ENCODE peak calls at places on chromosomes 16 and 17, in ten cellular contexts. One of them, this sample, is unnamed.

GRCh38 chr17:2706911-2707510 is 4.6 kb downstream of the CLUH start:
- DNase-seq in DND-41: no peak
- DNase-seq in midbrain: no peak
- DNase-seq in endothelial cell: no peak
- DNase-seq in adipocyte: no peak
- DNase-seq in activated T-cell treated with anti-CD3 and anti-CD28 coated beads for 48 hours: no peak
- DNase-seq in CD4-positive, CD25-positive, alpha-beta regulatory T cell: no peak
- DNase-seq in HT1080: no peak
- DNase-seq in T-helper 2 cell: no peak
- DNase-seq in colonic mucosa: no peak
- DNase-seq in this sample: no peak

GRCh38 chr16:82888616-82889015 is 261.8 kb downstream of the CDH13 start:
- DNase-seq in DND-41: no peak
- DNase-seq in midbrain: no peak
- DNase-seq in endothelial cell: no peak
- DNase-seq in adipocyte: peak
- DNase-seq in activated T-cell treated with anti-CD3 and anti-CD28 coated beads for 48 hours: no peak
- DNase-seq in CD4-positive, CD25-positive, alpha-beta regulatory T cell: no peak
- DNase-seq in HT1080: no peak
- DNase-seq in T-helper 2 cell: no peak
- DNase-seq in colonic mucosa: peak
- DNase-seq in this sample: no peak

GRCh38 chr17:30921544-30922196 is at the start of gene ADAP2:
- DNase-seq in DND-41: no peak
- DNase-seq in midbrain: peak
- DNase-seq in endothelial cell: peak
- DNase-seq in adipocyte: peak
- DNase-seq in activated T-cell treated with anti-CD3 and anti-CD28 coated beads for 48 hours: no peak
- DNase-seq in CD4-positive, CD25-positive, alpha-beta regulatory T cell: no peak
- DNase-seq in HT1080: no peak
- DNase-seq in T-helper 2 cell: no peak
- DNase-seq in colonic mucosa: peak
- DNase-seq in this sample: no peak

GRCh38 chr16:21971856-21972255 is 18.7 kb downstream of the UQCRC2 start:
- DNase-seq in DND-41: no peak
- DNase-seq in midbrain: no peak
- DNase-seq in endothelial cell: no peak
- DNase-seq in adipocyte: no peak
- DNase-seq in activated T-cell treated with anti-CD3 and anti-CD28 coated beads for 48 hours: no peak
- DNase-seq in CD4-positive, CD25-positive, alpha-beta regulatory T cell: no peak
- DNase-seq in HT1080: no peak
- DNase-seq in T-helper 2 cell: no peak
- DNase-seq in colonic mucosa: no peak
- DNase-seq in this sample: no peak

GRCh38 chr16:66899310-66899944 is 19.1 kb downstream of the PDP2 start:
- DNase-seq in DND-41: no peak
- DNase-seq in midbrain: no peak
- DNase-seq in endothelial cell: no peak
- DNase-seq in adipocyte: peak
- DNase-seq in activated T-cell treated with anti-CD3 and anti-CD28 coated beads for 48 hours: no peak
- DNase-seq in CD4-positive, CD25-positive, alpha-beta regulatory T cell: no peak
- DNase-seq in HT1080: peak
- DNase-seq in T-helper 2 cell: no peak
- DNase-seq in colonic mucosa: no peak
- DNase-seq in this sample: peak

GRCh38 chr17:40363480-40363838 is 1.1 kb downstream of the GJD3 start:
- DNase-seq in DND-41: no peak
- DNase-seq in midbrain: no peak
- DNase-seq in endothelial cell: no peak
- DNase-seq in adipocyte: peak
- DNase-seq in activated T-cell treated with anti-CD3 and anti-CD28 coated beads for 48 hours: no peak
- DNase-seq in CD4-positive, CD25-positive, alpha-beta regulatory T cell: no peak
- DNase-seq in HT1080: no peak
- DNase-seq in T-helper 2 cell: no peak
- DNase-seq in colonic mucosa: no peak
- DNase-seq in this sample: no peak

GRCh38 chr17:61862105-61862574 is 1.2 kb downstream of the BRIP1 start:
- DNase-seq in DND-41: no peak
- DNase-seq in midbrain: no peak
- DNase-seq in endothelial cell: no peak
- DNase-seq in adipocyte: peak
- DNase-seq in activated T-cell treated with anti-CD3 and anti-CD28 coated beads for 48 hours: no peak
- DNase-seq in CD4-positive, CD25-positive, alpha-beta regulatory T cell: no peak
- DNase-seq in HT1080: peak
- DNase-seq in T-helper 2 cell: no peak
- DNase-seq in colonic mucosa: no peak
- DNase-seq in this sample: no peak

GRCh38 chr16:56910654-56911539 is 21.0 kb upstream of the HERPUD1 start:
- DNase-seq in DND-41: peak
- DNase-seq in midbrain: no peak
- DNase-seq in endothelial cell: no peak
- DNase-seq in adipocyte: peak
- DNase-seq in activated T-cell treated with anti-CD3 and anti-CD28 coated beads for 48 hours: peak
- DNase-seq in CD4-positive, CD25-positive, alpha-beta regulatory T cell: no peak
- DNase-seq in HT1080: peak
- DNase-seq in T-helper 2 cell: no peak
- DNase-seq in colonic mucosa: no peak
- DNase-seq in this sample: peak

GRCh38 chr17:74485012-74485743 is 18.7 kb downstream of the CD300A start:
- DNase-seq in DND-41: no peak
- DNase-seq in midbrain: no peak
- DNase-seq in endothelial cell: no peak
- DNase-seq in adipocyte: no peak
- DNase-seq in activated T-cell treated with anti-CD3 and anti-CD28 coated beads for 48 hours: no peak
- DNase-seq in CD4-positive, CD25-positive, alpha-beta regulatory T cell: no peak
- DNase-seq in HT1080: no peak
- DNase-seq in T-helper 2 cell: no peak
- DNase-seq in colonic mucosa: no peak
- DNase-seq in this sample: no peak

GRCh38 chr17:60744355-60744958 is 66.8 kb downstream of the BCAS3 start:
- DNase-seq in DND-41: no peak
- DNase-seq in midbrain: no peak
- DNase-seq in endothelial cell: no peak
- DNase-seq in adipocyte: peak
- DNase-seq in activated T-cell treated with anti-CD3 and anti-CD28 coated beads for 48 hours: no peak
- DNase-seq in CD4-positive, CD25-positive, alpha-beta regulatory T cell: no peak
- DNase-seq in HT1080: no peak
- DNase-seq in T-helper 2 cell: no peak
- DNase-seq in colonic mucosa: no peak
- DNase-seq in this sample: no peak

GRCh38 chr17:69581061-69581955 is 166.8 kb downstream of the MAP2K6 start:
- DNase-seq in DND-41: peak
- DNase-seq in midbrain: no peak
- DNase-seq in endothelial cell: peak
- DNase-seq in adipocyte: no peak
- DNase-seq in activated T-cell treated with anti-CD3 and anti-CD28 coated beads for 48 hours: no peak
- DNase-seq in CD4-positive, CD25-positive, alpha-beta regulatory T cell: peak
- DNase-seq in HT1080: no peak
- DNase-seq in T-helper 2 cell: peak
- DNase-seq in colonic mucosa: no peak
- DNase-seq in this sample: no peak

GRCh38 chr16:8026450-8026849 is 563.9 kb downstream of the TMEM114 start:
- DNase-seq in DND-41: peak
- DNase-seq in midbrain: no peak
- DNase-seq in endothelial cell: peak
- DNase-seq in adipocyte: no peak
- DNase-seq in activated T-cell treated with anti-CD3 and anti-CD28 coated beads for 48 hours: no peak
- DNase-seq in CD4-positive, CD25-positive, alpha-beta regulatory T cell: no peak
- DNase-seq in HT1080: peak
- DNase-seq in T-helper 2 cell: no peak
- DNase-seq in colonic mucosa: no peak
- DNase-seq in this sample: no peak

GRCh38 chr17:17096438-17097178 is 54.4 kb downstream of the MPRIP start:
- DNase-seq in DND-41: no peak
- DNase-seq in midbrain: no peak
- DNase-seq in endothelial cell: no peak
- DNase-seq in adipocyte: peak
- DNase-seq in activated T-cell treated with anti-CD3 and anti-CD28 coated beads for 48 hours: no peak
- DNase-seq in CD4-positive, CD25-positive, alpha-beta regulatory T cell: no peak
- DNase-seq in HT1080: peak
- DNase-seq in T-helper 2 cell: no peak
- DNase-seq in colonic mucosa: no peak
- DNase-seq in this sample: no peak

GRCh38 chr17:19390951-19391350 is 4.0 kb upstream of the MFAP4 start:
- DNase-seq in DND-41: no peak
- DNase-seq in midbrain: no peak
- DNase-seq in endothelial cell: no peak
- DNase-seq in adipocyte: no peak
- DNase-seq in activated T-cell treated with anti-CD3 and anti-CD28 coated beads for 48 hours: no peak
- DNase-seq in CD4-positive, CD25-positive, alpha-beta regulatory T cell: no peak
- DNase-seq in HT1080: no peak
- DNase-seq in T-helper 2 cell: no peak
- DNase-seq in colonic mucosa: no peak
- DNase-seq in this sample: no peak

GRCh38 chr17:63476857-63477470 is at the start of gene ACE:
- DNase-seq in DND-41: peak
- DNase-seq in midbrain: no peak
- DNase-seq in endothelial cell: peak
- DNase-seq in adipocyte: peak
- DNase-seq in activated T-cell treated with anti-CD3 and anti-CD28 coated beads for 48 hours: peak
- DNase-seq in CD4-positive, CD25-positive, alpha-beta regulatory T cell: no peak
- DNase-seq in HT1080: no peak
- DNase-seq in T-helper 2 cell: peak
- DNase-seq in colonic mucosa: peak
- DNase-seq in this sample: no peak

GRCh38 chr16:9370071-9370491 is 278.6 kb downstream of the HAPSTR1 start:
- DNase-seq in DND-41: no peak
- DNase-seq in midbrain: no peak
- DNase-seq in endothelial cell: no peak
- DNase-seq in adipocyte: no peak
- DNase-seq in activated T-cell treated with anti-CD3 and anti-CD28 coated beads for 48 hours: no peak
- DNase-seq in CD4-positive, CD25-positive, alpha-beta regulatory T cell: no peak
- DNase-seq in HT1080: no peak
- DNase-seq in T-helper 2 cell: no peak
- DNase-seq in colonic mucosa: peak
- DNase-seq in this sample: no peak

GRCh38 chr17:40813804-40814203 is 8.6 kb downstream of the KRT10 start:
- DNase-seq in DND-41: no peak
- DNase-seq in midbrain: no peak
- DNase-seq in endothelial cell: no peak
- DNase-seq in adipocyte: peak
- DNase-seq in activated T-cell treated with anti-CD3 and anti-CD28 coated beads for 48 hours: no peak
- DNase-seq in CD4-positive, CD25-positive, alpha-beta regulatory T cell: no peak
- DNase-seq in HT1080: peak
- DNase-seq in T-helper 2 cell: no peak
- DNase-seq in colonic mucosa: no peak
- DNase-seq in this sample: no peak

GRCh38 chr17:61314368-61315078 is 85.1 kb upstream of the TBX2 start:
- DNase-seq in DND-41: no peak
- DNase-seq in midbrain: peak
- DNase-seq in endothelial cell: no peak
- DNase-seq in adipocyte: peak
- DNase-seq in activated T-cell treated with anti-CD3 and anti-CD28 coated beads for 48 hours: no peak
- DNase-seq in CD4-positive, CD25-positive, alpha-beta regulatory T cell: no peak
- DNase-seq in HT1080: no peak
- DNase-seq in T-helper 2 cell: no peak
- DNase-seq in colonic mucosa: no peak
- DNase-seq in this sample: no peak

GRCh38 chr16:55542459-55543082 is 23.9 kb upstream of the CAPNS2 start:
- DNase-seq in DND-41: no peak
- DNase-seq in midbrain: no peak
- DNase-seq in endothelial cell: no peak
- DNase-seq in adipocyte: peak
- DNase-seq in activated T-cell treated with anti-CD3 and anti-CD28 coated beads for 48 hours: no peak
- DNase-seq in CD4-positive, CD25-positive, alpha-beta regulatory T cell: no peak
- DNase-seq in HT1080: peak
- DNase-seq in T-helper 2 cell: peak
- DNase-seq in colonic mucosa: no peak
- DNase-seq in this sample: no peak

GRCh38 chr16:19389246-19389645 is 28.4 kb upstream of the TMC5 start:
- DNase-seq in DND-41: peak
- DNase-seq in midbrain: no peak
- DNase-seq in endothelial cell: peak
- DNase-seq in adipocyte: peak
- DNase-seq in activated T-cell treated with anti-CD3 and anti-CD28 coated beads for 48 hours: peak
- DNase-seq in CD4-positive, CD25-positive, alpha-beta regulatory T cell: no peak
- DNase-seq in HT1080: peak
- DNase-seq in T-helper 2 cell: peak
- DNase-seq in colonic mucosa: peak
- DNase-seq in this sample: peak

GRCh38 chr17:56083475-56083874 is 69.8 kb upstream of the ANKFN1 start:
- DNase-seq in DND-41: no peak
- DNase-seq in midbrain: no peak
- DNase-seq in endothelial cell: no peak
- DNase-seq in adipocyte: no peak
- DNase-seq in activated T-cell treated with anti-CD3 and anti-CD28 coated beads for 48 hours: no peak
- DNase-seq in CD4-positive, CD25-positive, alpha-beta regulatory T cell: no peak
- DNase-seq in HT1080: no peak
- DNase-seq in T-helper 2 cell: no peak
- DNase-seq in colonic mucosa: no peak
- DNase-seq in this sample: no peak

GRCh38 chr17:19647697-19648474 is 665 bp upstream of the ALDH3A2 start:
- DNase-seq in DND-41: no peak
- DNase-seq in midbrain: peak
- DNase-seq in endothelial cell: peak
- DNase-seq in adipocyte: peak
- DNase-seq in activated T-cell treated with anti-CD3 and anti-CD28 coated beads for 48 hours: peak
- DNase-seq in CD4-positive, CD25-positive, alpha-beta regulatory T cell: no peak
- DNase-seq in HT1080: peak
- DNase-seq in T-helper 2 cell: peak
- DNase-seq in colonic mucosa: peak
- DNase-seq in this sample: peak

GRCh38 chr17:32490101-32490482 is 3.3 kb downstream of the CDK5R1 start:
- DNase-seq in DND-41: no peak
- DNase-seq in midbrain: no peak
- DNase-seq in endothelial cell: no peak
- DNase-seq in adipocyte: no peak
- DNase-seq in activated T-cell treated with anti-CD3 and anti-CD28 coated beads for 48 hours: no peak
- DNase-seq in CD4-positive, CD25-positive, alpha-beta regulatory T cell: no peak
- DNase-seq in HT1080: no peak
- DNase-seq in T-helper 2 cell: no peak
- DNase-seq in colonic mucosa: no peak
- DNase-seq in this sample: no peak

GRCh38 chr17:77553459-77554066 is 404.9 kb upstream of the TNRC6C start:
- DNase-seq in DND-41: no peak
- DNase-seq in midbrain: no peak
- DNase-seq in endothelial cell: no peak
- DNase-seq in adipocyte: no peak
- DNase-seq in activated T-cell treated with anti-CD3 and anti-CD28 coated beads for 48 hours: no peak
- DNase-seq in CD4-positive, CD25-positive, alpha-beta regulatory T cell: no peak
- DNase-seq in HT1080: no peak
- DNase-seq in T-helper 2 cell: no peak
- DNase-seq in colonic mucosa: no peak
- DNase-seq in this sample: no peak

GRCh38 chr17:4249452-4250029 is 14.2 kb downstream of the ANKFY1 start:
- DNase-seq in DND-41: no peak
- DNase-seq in midbrain: no peak
- DNase-seq in endothelial cell: no peak
- DNase-seq in adipocyte: peak
- DNase-seq in activated T-cell treated with anti-CD3 and anti-CD28 coated beads for 48 hours: no peak
- DNase-seq in CD4-positive, CD25-positive, alpha-beta regulatory T cell: peak
- DNase-seq in HT1080: no peak
- DNase-seq in T-helper 2 cell: peak
- DNase-seq in colonic mucosa: no peak
- DNase-seq in this sample: peak

GRCh38 chr17:45265823-45266222 is 3.9 kb upstream of the SPATA32 start:
- DNase-seq in DND-41: no peak
- DNase-seq in midbrain: no peak
- DNase-seq in endothelial cell: no peak
- DNase-seq in adipocyte: peak
- DNase-seq in activated T-cell treated with anti-CD3 and anti-CD28 coated beads for 48 hours: no peak
- DNase-seq in CD4-positive, CD25-positive, alpha-beta regulatory T cell: no peak
- DNase-seq in HT1080: peak
- DNase-seq in T-helper 2 cell: no peak
- DNase-seq in colonic mucosa: peak
- DNase-seq in this sample: no peak

GRCh38 chr17:31434404-31435050 is 43.1 kb downstream of the RAB11FIP4 start:
- DNase-seq in DND-41: no peak
- DNase-seq in midbrain: no peak
- DNase-seq in endothelial cell: no peak
- DNase-seq in adipocyte: no peak
- DNase-seq in activated T-cell treated with anti-CD3 and anti-CD28 coated beads for 48 hours: no peak
- DNase-seq in CD4-positive, CD25-positive, alpha-beta regulatory T cell: no peak
- DNase-seq in HT1080: no peak
- DNase-seq in T-helper 2 cell: no peak
- DNase-seq in colonic mucosa: no peak
- DNase-seq in this sample: no peak

GRCh38 chr16:9499921-9500593 is 408.6 kb downstream of the HAPSTR1 start:
- DNase-seq in DND-41: no peak
- DNase-seq in midbrain: no peak
- DNase-seq in endothelial cell: no peak
- DNase-seq in adipocyte: no peak
- DNase-seq in activated T-cell treated with anti-CD3 and anti-CD28 coated beads for 48 hours: no peak
- DNase-seq in CD4-positive, CD25-positive, alpha-beta regulatory T cell: no peak
- DNase-seq in HT1080: no peak
- DNase-seq in T-helper 2 cell: no peak
- DNase-seq in colonic mucosa: no peak
- DNase-seq in this sample: no peak

This sample was measured in AML-193.